ENCODE peak calls at places on chromosomes 11 and 22, in five cellular contexts. C is DND-41, H is astrocyte, B is ovary, U is fibroblast of lung. J is an unnamed sample. For H3K4me1, the result is how much of the 10 kb centered on the place peaks cover.

GRCh38 chr11:83713701-83714100 is 427.5 kb upstream of the CCDC90B start:
- DNase-seq in C (no peak), H (peak), B (no peak), U (peak), J (no peak)

GRCh38 chr11:8731647-8732188 is 49.1 kb downstream of the RPL27A start:
- DNase-seq in C (no peak), H (no peak), B (no peak), U (no peak), J (no peak)

GRCh38 chr11:68961245-68961644 is 19.5 kb downstream of the MRGPRD start:
- DNase-seq in C (no peak), H (no peak), B (no peak), U (no peak), J (no peak)

GRCh38 chr11:109644158-109644557 is 222.2 kb downstream of the C11orf87 start:
- DNase-seq in C (no peak), H (no peak), B (no peak), U (peak), J (no peak)

GRCh38 chr11:70156291-70157037 is 46.6 kb upstream of the FADD start:
- DNase-seq in C (no peak), H (no peak), B (no peak), U (no peak), J (no peak)

GRCh38 chr11:24965780-24966179 is 468.9 kb downstream of the LUZP2 start:
- DNase-seq in C (no peak), H (peak), B (no peak), U (peak), J (no peak)

GRCh38 chr11:2316169-2316962 is 14.6 kb downstream of the TSPAN32 start:
- DNase-seq in C (no peak), H (no peak), B (peak), U (no peak), J (no peak)

GRCh38 chr11:118211006-118211405 is 13.8 kb downstream of the JAML start:
- DNase-seq in C (no peak), H (peak), B (no peak), U (peak), J (no peak)

GRCh38 chr11:22304337-22304961 is 33.7 kb upstream of the SLC17A6 start:
- DNase-seq in C (no peak), H (peak), B (no peak), U (peak), J (no peak)

GRCh38 chr11:108654994-108655631 is 9.8 kb upstream of the DDX10 start:
- DNase-seq in C (peak), H (peak), B (peak), U (peak), J (peak)

GRCh38 chr22:48746789-48747425 is 1080.8 kb downstream of the BRD1 start:
- DNase-seq in C (no peak), H (no peak), B (no peak), U (no peak), J (no peak)

GRCh38 chr11:118930152-118930712 is 4.5 kb upstream of the BCL9L start:
- DNase-seq in C (peak), H (peak), B (peak), U (peak), J (peak)

GRCh38 chr11:116725434-116726221 is 47.2 kb downstream of the BUD13 start:
- DNase-seq in C (no peak), H (peak), B (no peak), U (peak), J (no peak)

GRCh38 chr11:45653277-45653676 is 12.1 kb downstream of the CHST1 start:
- DNase-seq in C (no peak), H (no peak), B (no peak), U (no peak), J (no peak)

GRCh38 chr22:25694167-25694907 is 47.7 kb upstream of the MYO18B start:
- DNase-seq in C (no peak), H (no peak), B (no peak), U (no peak), J (no peak)

GRCh38 chr11:128465946-128466688 is 121.2 kb downstream of the ETS1 start:
- DNase-seq in C (no peak), H (no peak), B (no peak), U (no peak), J (no peak)

GRCh38 chr11:100878474-100878873 is 191.4 kb downstream of the ARHGAP42 start:
- DNase-seq in C (no peak), H (peak), B (no peak), U (peak), J (no peak)

GRCh38 chr11:22703561-22703960 is 37.1 kb downstream of the GAS2 start:
- DNase-seq in C (no peak), H (peak), B (no peak), U (peak), J (no peak)

GRCh38 chr11:119342362-119343130 is 1.9 kb upstream of the C1QTNF5 start:
- DNase-seq in C (no peak), H (no peak), B (no peak), U (no peak), J (no peak)

GRCh38 chr11:68927280-68928107 is 23.8 kb downstream of the IGHMBP2 start:
- DNase-seq in C (no peak), H (no peak), B (peak), U (peak), J (no peak)

GRCh38 chr22:43832393-43833265 is 20.5 kb upstream of the EFCAB6 start:
- DNase-seq in C (no peak), H (no peak), B (no peak), U (no peak), J (no peak)

GRCh38 chr22:37485714-37486223 is 415 bp downstream of the MFNG start:
- DNase-seq in C (peak), H (no peak), B (no peak), U (no peak), J (peak)

GRCh38 chr22:43396934-43397457 is 14.8 kb upstream of the MPPED1 start:
- DNase-seq in C (no peak), H (no peak), B (no peak), U (no peak), J (no peak)

GRCh38 chr11:33389635-33390034 is 132.5 kb downstream of the HIPK3 start:
- DNase-seq in C (no peak), H (no peak), B (no peak), U (no peak), J (no peak)

GRCh38 chr11:128040603-128041002 is 546.8 kb downstream of the ETS1 start:
- DNase-seq in C (peak), H (no peak), B (no peak), U (peak), J (no peak)

GRCh38 chr11:122434786-122435185 is 220.7 kb upstream of the UBASH3B start:
- DNase-seq in C (no peak), H (no peak), B (no peak), U (no peak), J (no peak)

GRCh38 chr11:26992031-26992541 is 1.8 kb upstream of the FIBIN start:
- DNase-seq in C (no peak), H (peak), B (no peak), U (peak), J (no peak)

GRCh38 chr11:33344611-33345010 is 87.4 kb downstream of the HIPK3 start:
- DNase-seq in C (no peak), H (no peak), B (no peak), U (peak), J (no peak)

GRCh38 chr11:18741783-18742182 is 15.8 kb upstream of the IGSF22 start:
- DNase-seq in C (no peak), H (no peak), B (no peak), U (no peak), J (no peak)

DNA sequence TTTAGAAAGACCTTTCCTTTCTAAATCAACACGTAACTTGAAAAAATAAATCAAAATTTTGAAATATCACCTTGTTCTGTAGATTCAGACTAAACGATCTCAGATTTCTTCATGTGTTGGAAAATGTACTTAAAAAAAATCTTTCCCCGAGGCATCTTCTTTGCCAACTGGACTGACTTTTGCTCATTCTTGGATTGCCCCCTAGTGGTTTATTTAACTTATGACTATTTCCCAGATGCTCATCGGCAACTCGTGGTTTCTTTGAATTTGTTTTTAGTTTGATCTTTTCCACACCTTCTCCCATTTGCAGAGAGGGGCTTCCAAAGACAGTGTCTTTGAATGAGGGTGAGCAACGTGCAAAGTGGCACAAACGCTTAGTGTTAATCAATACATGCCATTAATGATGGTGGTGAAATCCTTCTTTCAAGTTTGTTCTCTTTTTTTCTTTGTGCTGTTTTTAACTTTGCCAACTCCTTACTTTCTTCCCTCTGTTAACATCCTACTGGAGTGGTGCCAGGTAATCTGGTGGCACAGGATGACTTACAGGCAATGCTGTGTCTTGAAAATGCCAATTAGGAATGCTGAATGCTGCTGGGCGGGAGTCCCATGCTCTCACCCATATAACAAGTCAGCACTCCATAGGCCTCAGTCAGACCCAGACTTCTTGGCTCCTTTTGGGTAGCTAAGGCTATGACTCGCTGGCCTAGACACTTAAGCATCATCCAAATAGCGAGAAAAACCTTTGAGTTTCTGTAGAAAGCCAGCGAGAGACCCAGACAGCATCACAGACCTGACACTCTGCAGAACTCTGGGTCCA is 18.3 kb downstream of the PRSS23 start:
- DNase-seq in C (peak), H (peak), B (no peak), U (peak), J (no peak)
- H3K4me1 ChIP-seq in C (under half), H (under half), B (under half), U (under half), J (under half)

GRCh38 chr11:76796511-76797203 is 13.5 kb downstream of the TSKU start:
- DNase-seq in C (no peak), H (no peak), B (no peak), U (no peak), J (peak)
- H3K4me1 ChIP-seq in C (under half), H (under half), B (under half), U (under half), J (under half)

GRCh38 chr11:74844865-74845264 is 96.2 kb downstream of the RNF169 start:
- DNase-seq in C (no peak), H (no peak), B (no peak), U (no peak), J (no peak)
- H3K4me1 ChIP-seq in C (under half), H (under half), B (under half), U (under half), J (under half)

GRCh38 chr11:113105584-113105983 is 144.4 kb downstream of the NCAM1 start:
- DNase-seq in C (no peak), H (peak), B (no peak), U (peak), J (no peak)

GRCh38 chr11:113104390-113105251 is 143.4 kb downstream of the NCAM1 start:
- DNase-seq in C (no peak), H (no peak), B (no peak), U (no peak), J (no peak)

GRCh38 chr11:113106507-113106906 is 145.3 kb downstream of the NCAM1 start:
- DNase-seq in C (no peak), H (peak), B (no peak), U (peak), J (no peak)

DNA sequence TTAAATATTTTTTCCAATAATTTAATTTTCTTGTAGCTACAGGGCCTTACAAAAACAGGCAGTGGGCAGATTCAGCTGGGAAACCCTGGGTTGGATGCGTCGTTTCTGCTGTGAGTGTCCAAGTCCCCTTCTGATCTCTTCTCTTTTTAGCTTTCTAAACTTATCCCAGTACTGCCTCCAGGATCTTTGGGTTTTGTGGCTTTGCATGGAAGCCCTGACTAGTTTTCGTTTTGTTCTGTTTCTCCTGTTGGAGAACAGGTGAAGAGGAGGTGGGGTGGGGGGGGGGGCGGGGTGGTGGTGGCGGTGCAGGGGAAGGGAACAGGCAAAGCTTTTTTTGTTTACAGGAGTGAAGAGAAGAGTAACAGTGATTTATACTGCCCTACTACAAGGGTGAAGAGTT is 142.7 kb downstream of the NCAM1 start:
- DNase-seq in C (no peak), H (no peak), B (no peak), U (no peak), J (no peak)
- H3K4me1 ChIP-seq in C (under half), H (under half), B (under half), U (under half), J (under half)

DNA sequence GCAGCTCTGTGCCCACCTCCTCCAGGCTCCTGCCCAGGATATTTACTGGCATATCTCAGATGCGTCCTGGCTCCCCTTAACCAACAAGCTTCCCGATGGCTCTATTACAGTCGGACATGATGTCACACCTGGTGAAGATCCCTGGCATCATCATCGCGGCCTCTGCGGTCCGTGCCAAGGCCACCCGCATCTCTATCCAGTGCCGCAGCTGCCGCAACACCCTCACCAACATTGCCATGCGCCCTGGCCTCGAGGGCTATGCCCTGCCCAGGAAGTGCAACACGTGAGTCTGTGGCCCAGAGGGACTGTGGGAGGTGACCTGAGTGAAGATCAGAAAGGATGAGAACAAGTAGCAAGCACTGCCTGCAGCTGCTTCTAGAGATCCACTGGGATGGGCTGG is 6.5 kb downstream of the MCM5 start:
- DNase-seq in C (no peak), H (no peak), B (no peak), U (no peak), J (no peak)
- H3K4me1 ChIP-seq in C (half or more), H (under half), B (under half), U (under half), J (under half)

GRCh38 chr11:10651579-10652361 is 41.8 kb downstream of the IRAG1 start:
- DNase-seq in C (no peak), H (no peak), B (no peak), U (peak), J (no peak)

GRCh38 chr11:10655227-10655626 is 38.3 kb downstream of the IRAG1 start:
- DNase-seq in C (no peak), H (no peak), B (no peak), U (peak), J (no peak)

GRCh38 chr11:10653242-10653641 is 40.3 kb downstream of the IRAG1 start:
- DNase-seq in C (no peak), H (no peak), B (no peak), U (no peak), J (no peak)

GRCh38 chr11:10655931-10656576 is 37.5 kb downstream of the IRAG1 start:
- DNase-seq in C (no peak), H (no peak), B (no peak), U (peak), J (no peak)

DNA sequence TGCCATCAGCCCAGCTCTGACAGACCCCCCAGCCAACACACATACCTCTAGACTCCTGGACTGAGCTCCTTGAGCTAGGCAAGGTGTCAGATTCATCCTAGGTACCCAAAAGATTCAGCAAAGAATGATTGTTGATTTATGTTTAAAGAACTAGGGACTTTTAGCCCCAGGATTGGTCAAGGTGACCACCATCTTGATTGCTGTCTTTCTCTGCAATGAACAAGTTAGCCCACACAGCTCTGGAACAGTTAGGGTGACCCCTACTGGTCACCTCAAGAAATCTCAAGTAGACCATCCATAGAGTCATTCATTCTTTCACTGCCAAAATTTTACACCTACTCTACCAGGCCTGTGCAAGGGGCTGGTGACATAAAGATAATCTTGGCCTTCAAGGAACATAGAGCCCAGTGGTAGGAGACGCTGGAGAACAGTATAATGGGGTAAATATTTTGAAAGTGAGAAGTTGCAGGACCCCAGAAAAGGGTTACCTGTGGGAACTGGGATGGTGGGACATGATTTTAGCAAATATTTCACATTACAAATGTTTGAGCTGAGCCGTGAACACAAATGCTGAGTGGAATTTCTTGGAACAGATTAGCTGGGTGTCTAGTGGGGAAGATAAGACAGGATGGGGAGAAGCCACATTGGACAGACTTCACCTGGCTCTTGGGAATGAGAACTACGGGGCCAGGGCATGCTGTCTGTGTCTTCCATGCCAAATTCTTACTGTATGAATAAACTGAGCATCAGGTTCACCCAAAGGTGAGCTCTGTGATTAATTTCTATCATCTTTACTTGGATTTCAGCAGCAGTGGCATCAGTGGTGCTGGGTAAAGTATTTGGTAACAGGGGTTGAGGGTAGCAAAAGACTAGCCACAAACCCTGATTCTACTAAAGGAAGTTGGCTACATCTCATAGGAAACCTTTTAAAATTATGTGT is 39.1 kb downstream of the IRAG1 start:
- DNase-seq in C (peak), H (peak), B (no peak), U (peak), J (no peak)
- H3K4me1 ChIP-seq in C (under half), H (half or more), B (under half), U (under half), J (under half)

GRCh38 chr22:50189849-50190181 is 4.1 kb downstream of the TRABD start:
- DNase-seq in C (peak), H (no peak), B (no peak), U (no peak), J (no peak)
- H3K4me1 ChIP-seq in C (half or more), H (under half), B (under half), U (under half), J (half or more)

GRCh38 chr11:65314501-65315203 is at the start of gene CDC42EP2:
- DNase-seq in C (peak), H (peak), B (peak), U (peak), J (peak)

GRCh38 chr11:65315204-65315865 is 669 bp downstream of the CDC42EP2 start:
- DNase-seq in C (peak), H (no peak), B (peak), U (peak), J (peak)

GRCh38 chr11:65316979-65317786 is 2.5 kb downstream of the CDC42EP2 start:
- DNase-seq in C (no peak), H (peak), B (peak), U (peak), J (no peak)

GRCh38 chr11:65315866-65316233 is 1.2 kb downstream of the CDC42EP2 start:
- DNase-seq in C (no peak), H (no peak), B (no peak), U (no peak), J (no peak)

GRCh38 chr11:65316311-65316978 is 1.8 kb downstream of the CDC42EP2 start:
- DNase-seq in C (no peak), H (peak), B (no peak), U (peak), J (no peak)
- H3K4me1 ChIP-seq in C (under half), H (under half), B (under half), U (under half), J (under half)

GRCh38 chr11:129589190-129589589 is 213.5 kb downstream of the BARX2 start:
- DNase-seq in C (no peak), H (no peak), B (no peak), U (no peak), J (no peak)
- H3K4me1 ChIP-seq in C (under half), H (under half), B (under half), U (under half), J (under half)

J was measured in Peyer's patch.